ENCODE peak calls at places on chromosome 17, in eight cellular contexts. B, Y, R, E, C, W, T and V are unnamed samples.

GRCh38 chr17:6556121-6557039 is at the start of gene PITPNM3:
- DNase-seq in T (peak), R (no peak), Y (no peak), B (no peak), C (no peak), E (no peak), W (no peak), V (no peak)

GRCh38 chr17:81043725-81044427 is 8.9 kb downstream of the BAIAP2 start:
- DNase-seq in E (peak), W (no peak), C (no peak), Y (no peak), T (no peak), R (peak), B (no peak), V (peak)

GRCh38 chr17:40607641-40608040 is 40.0 kb downstream of the SMARCE1 start:
- DNase-seq in W (no peak), C (peak), B (no peak), Y (no peak), T (no peak), R (no peak), E (no peak), V (no peak)

GRCh38 chr17:35345445-35345925 is 27.9 kb downstream of the SLFN11 start:
- DNase-seq in R (no peak), B (no peak), W (no peak), E (no peak), Y (no peak), T (no peak), C (no peak), V (no peak)

GRCh38 chr17:75694536-75694935 is 26.7 kb upstream of the ITGB4 start:
- DNase-seq in R (peak), B (no peak), C (no peak), Y (no peak), E (no peak), T (no peak), W (no peak), V (no peak)

GRCh38 chr17:80848449-80849102 is 143.1 kb upstream of the CHMP6 start:
- DNase-seq in R (no peak), C (no peak), W (no peak), E (no peak), B (no peak), T (no peak), Y (no peak), V (no peak)

GRCh38 chr17:59888145-59888750 is 4.5 kb downstream of the TUBD1 start:
- DNase-seq in C (no peak), T (no peak), B (no peak), R (no peak), Y (no peak), W (no peak), E (no peak), V (no peak)

GRCh38 chr17:9024497-9024896 is 3.2 kb downstream of the NTN1 start:
- DNase-seq in R (no peak), B (no peak), W (no peak), T (no peak), E (no peak), Y (no peak), C (no peak), V (no peak)

GRCh38 chr17:7854078-7854777 is 638 bp upstream of the TMEM88 start:
- DNase-seq in T (no peak), R (peak), Y (no peak), B (no peak), C (no peak), W (no peak), E (no peak), V (no peak)

GRCh38 chr17:79811036-79811887 is 14.4 kb upstream of the CBX8 start:
- DNase-seq in B (no peak), E (no peak), T (no peak), R (no peak), Y (no peak), W (peak), C (peak), V (peak)

GRCh38 chr17:82647593-82648164 is 565 bp downstream of the WDR45B start:
- DNase-seq in E (no peak), R (peak), T (peak), W (no peak), Y (no peak), C (peak), B (no peak), V (peak)

GRCh38 chr17:50879086-50879485 is 12.9 kb upstream of the TOB1 start:
- DNase-seq in R (no peak), B (no peak), E (no peak), Y (no peak), C (no peak), T (no peak), W (no peak), V (no peak)

GRCh38 chr17:5203178-5203907 is 11.7 kb upstream of the ZNF594 start:
- DNase-seq in W (no peak), C (no peak), T (no peak), Y (no peak), R (no peak), E (peak), B (no peak), V (no peak)

GRCh38 chr17:44708401-44709263 is at the start of gene DBF4B:
- DNase-seq in B (peak), R (peak), E (peak), W (peak), Y (peak), C (peak), T (peak), V (peak)